ENCODE peak calls at places on chromosomes 16 and 17, in four cellular contexts. One of them, this sample, is unnamed. For H3K36me3, the result is how much of the 10 kb centered on the place peaks cover.

GRCh38 chr17:13704333-13704732 is 102.6 kb upstream of the HS3ST3A1 start:
- DNase-seq in esophagus squamous epithelium: no peak
- DNase-seq in gastrocnemius medialis: no peak
- DNase-seq in Caco-2: no peak
- DNase-seq in this sample: peak

GRCh38 chr17:13410874-13411273 is 190.9 kb downstream of the HS3ST3A1 start:
- DNase-seq in esophagus squamous epithelium: no peak
- DNase-seq in gastrocnemius medialis: no peak
- DNase-seq in Caco-2: no peak
- DNase-seq in this sample: peak

GRCh38 chr17:14871921-14872320 is 393.2 kb downstream of the PMP22 start:
- DNase-seq in esophagus squamous epithelium: no peak
- DNase-seq in gastrocnemius medialis: no peak
- DNase-seq in Caco-2: no peak
- DNase-seq in this sample: peak

GRCh38 chr16:2159052-2159838 is 3.7 kb downstream of the TRAF7 start:
- DNase-seq in esophagus squamous epithelium: no peak
- DNase-seq in gastrocnemius medialis: no peak
- DNase-seq in Caco-2: no peak
- DNase-seq in this sample: no peak

GRCh38 chr17:48613862-48614694 is 1.0 kb downstream of the HOXB8 start:
- DNase-seq in esophagus squamous epithelium: no peak
- DNase-seq in gastrocnemius medialis: no peak
- DNase-seq in Caco-2: no peak
- DNase-seq in this sample: no peak

GRCh38 chr16:48383877-48384304 is 1.3 kb downstream of the SIAH1 start:
- DNase-seq in esophagus squamous epithelium: no peak
- DNase-seq in gastrocnemius medialis: no peak
- DNase-seq in Caco-2: no peak
- DNase-seq in this sample: peak

GRCh38 chr17:14198013-14198412 is 38.6 kb downstream of the CDRT15 start:
- DNase-seq in esophagus squamous epithelium: no peak
- DNase-seq in gastrocnemius medialis: no peak
- DNase-seq in Caco-2: peak
- DNase-seq in this sample: no peak

GRCh38 chr16:28193530-28194423 is 18.0 kb downstream of the XPO6 start:
- DNase-seq in esophagus squamous epithelium: no peak
- DNase-seq in gastrocnemius medialis: no peak
- DNase-seq in Caco-2: peak
- DNase-seq in this sample: peak

GRCh38 chr16:15672514-15673167 is 22.6 kb downstream of the NDE1 start:
- DNase-seq in esophagus squamous epithelium: peak
- DNase-seq in gastrocnemius medialis: peak
- DNase-seq in Caco-2: no peak
- DNase-seq in this sample: peak

GRCh38 chr16:2514333-2515179 is 804 bp downstream of the ATP6V0C start:
- DNase-seq in esophagus squamous epithelium: no peak
- DNase-seq in gastrocnemius medialis: no peak
- DNase-seq in Caco-2: no peak
- DNase-seq in this sample: no peak

GRCh38 chr17:29645516-29646051 is 22.9 kb upstream of the CORO6 start:
- DNase-seq in esophagus squamous epithelium: no peak
- DNase-seq in gastrocnemius medialis: peak
- DNase-seq in Caco-2: no peak
- DNase-seq in this sample: peak

GRCh38 chr17:47989159-47989558 is 18.2 kb downstream of the CDK5RAP3 start:
- DNase-seq in esophagus squamous epithelium: no peak
- DNase-seq in gastrocnemius medialis: no peak
- DNase-seq in Caco-2: no peak
- DNase-seq in this sample: no peak

GRCh38 chr17:14737984-14738651 is 437.2 kb downstream of the HS3ST3B1 start:
- DNase-seq in esophagus squamous epithelium: peak
- DNase-seq in gastrocnemius medialis: peak
- DNase-seq in Caco-2: peak
- DNase-seq in this sample: peak

GRCh38 chr16:87541004-87541881 is 48.4 kb upstream of the ZCCHC14 start:
- DNase-seq in esophagus squamous epithelium: no peak
- DNase-seq in gastrocnemius medialis: no peak
- DNase-seq in Caco-2: no peak
- DNase-seq in this sample: peak

GRCh38 chr16:75931043-75931442 is 204.8 kb upstream of the CPHXL start:
- DNase-seq in esophagus squamous epithelium: no peak
- DNase-seq in gastrocnemius medialis: no peak
- DNase-seq in Caco-2: no peak
- DNase-seq in this sample: peak

GRCh38 chr17:38637951-38638350 is 32.2 kb upstream of the SRCIN1 start:
- DNase-seq in esophagus squamous epithelium: no peak
- DNase-seq in gastrocnemius medialis: no peak
- DNase-seq in Caco-2: no peak
- DNase-seq in this sample: no peak

GRCh38 chr16:24010440-24011089 is 174.8 kb downstream of the PRKCB start:
- DNase-seq in esophagus squamous epithelium: peak
- DNase-seq in gastrocnemius medialis: peak
- DNase-seq in Caco-2: peak
- DNase-seq in this sample: peak

GRCh38 chr17:33858682-33859081 is 396.4 kb upstream of the CCL2 start:
- DNase-seq in esophagus squamous epithelium: no peak
- DNase-seq in gastrocnemius medialis: no peak
- DNase-seq in Caco-2: no peak
- DNase-seq in this sample: no peak

GRCh38 chr17:17672453-17673368 is 8.5 kb upstream of the RAI1 start:
- DNase-seq in esophagus squamous epithelium: no peak
- DNase-seq in gastrocnemius medialis: no peak
- DNase-seq in Caco-2: no peak
- DNase-seq in this sample: no peak

GRCh38 chr17:80347948-80348351 is 67.0 kb upstream of the ENDOV start:
- DNase-seq in esophagus squamous epithelium: no peak
- DNase-seq in gastrocnemius medialis: no peak
- DNase-seq in Caco-2: no peak
- DNase-seq in this sample: no peak

GRCh38 chr17:40935624-40936023 is 1.8 kb downstream of the KRT23 start:
- DNase-seq in esophagus squamous epithelium: no peak
- DNase-seq in gastrocnemius medialis: no peak
- DNase-seq in Caco-2: no peak
- DNase-seq in this sample: no peak

GRCh38 chr17:74430706-74431567 is 951 bp upstream of the GPRC5C start:
- DNase-seq in esophagus squamous epithelium: no peak
- DNase-seq in gastrocnemius medialis: peak
- DNase-seq in Caco-2: peak
- DNase-seq in this sample: peak

GRCh38 chr17:1186214-1186820 is 6.5 kb upstream of the ABR start:
- DNase-seq in esophagus squamous epithelium: no peak
- DNase-seq in gastrocnemius medialis: no peak
- DNase-seq in Caco-2: no peak
- DNase-seq in this sample: peak

GRCh38 chr17:69363488-69364210 is 36.7 kb upstream of the ABCA5 start:
- DNase-seq in esophagus squamous epithelium: no peak
- DNase-seq in gastrocnemius medialis: no peak
- DNase-seq in Caco-2: no peak
- DNase-seq in this sample: peak

GRCh38 chr16:5032748-5033167 is 977 bp downstream of the NAGPA start:
- DNase-seq in esophagus squamous epithelium: no peak
- DNase-seq in gastrocnemius medialis: no peak
- DNase-seq in Caco-2: no peak
- DNase-seq in this sample: no peak

GRCh38 chr17:42979511-42980273 is at the start of gene PTGES3L:
- DNase-seq in esophagus squamous epithelium: no peak
- DNase-seq in gastrocnemius medialis: peak
- DNase-seq in Caco-2: peak
- DNase-seq in this sample: no peak

GRCh38 chr17:15350777-15351486 is 9.5 kb upstream of the TEKT3 start:
- DNase-seq in esophagus squamous epithelium: no peak
- DNase-seq in gastrocnemius medialis: no peak
- DNase-seq in Caco-2: no peak
- DNase-seq in this sample: no peak

GRCh38 chr16:66298006-66298405 is 68.5 kb upstream of the CDH5 start:
- DNase-seq in esophagus squamous epithelium: no peak
- DNase-seq in gastrocnemius medialis: no peak
- DNase-seq in Caco-2: peak
- DNase-seq in this sample: no peak

GRCh38 chr16:67284699-67285646 is 5.6 kb downstream of the PLEKHG4 start:
- DNase-seq in esophagus squamous epithelium: no peak
- DNase-seq in gastrocnemius medialis: peak
- DNase-seq in Caco-2: no peak
- DNase-seq in this sample: peak

GRCh38 chr17:46136820-46137219 is 56.4 kb downstream of the KANSL1 start:
- DNase-seq in esophagus squamous epithelium: no peak
- DNase-seq in gastrocnemius medialis: no peak
- DNase-seq in Caco-2: no peak
- DNase-seq in this sample: no peak

GRCh38 chr17:59840329-59840907 is 52.3 kb downstream of the TUBD1 start:
- DNase-seq in esophagus squamous epithelium: no peak
- DNase-seq in gastrocnemius medialis: no peak
- DNase-seq in Caco-2: no peak
- DNase-seq in this sample: peak

GRCh38 chr17:34892864-34893263 is 68.4 kb downstream of the CCT6B start:
- DNase-seq in esophagus squamous epithelium: no peak
- DNase-seq in gastrocnemius medialis: no peak
- DNase-seq in Caco-2: no peak
- DNase-seq in this sample: no peak

GRCh38 chr16:89345663-89346150 is 128.2 kb downstream of the ZNF778 start:
- DNase-seq in esophagus squamous epithelium: no peak
- DNase-seq in gastrocnemius medialis: no peak
- DNase-seq in Caco-2: peak
- DNase-seq in this sample: peak

GRCh38 chr16:60091076-60091475 is 1357.0 kb upstream of the GOT2 start:
- DNase-seq in esophagus squamous epithelium: no peak
- DNase-seq in gastrocnemius medialis: no peak
- DNase-seq in Caco-2: no peak
- DNase-seq in this sample: no peak

GRCh38 chr16:61677776-61678175 is 358.5 kb downstream of the CDH8 start:
- DNase-seq in esophagus squamous epithelium: no peak
- DNase-seq in gastrocnemius medialis: no peak
- DNase-seq in Caco-2: no peak
- DNase-seq in this sample: no peak

GRCh38 chr17:63645775-63646491 is 23.7 kb downstream of the MAP3K3 start:
- DNase-seq in esophagus squamous epithelium: no peak
- DNase-seq in gastrocnemius medialis: no peak
- DNase-seq in Caco-2: no peak
- DNase-seq in this sample: peak

GRCh38 chr16:88379694-88380040 is 3.1 kb upstream of the ZNF469 start:
- DNase-seq in esophagus squamous epithelium: no peak
- DNase-seq in gastrocnemius medialis: no peak
- DNase-seq in Caco-2: no peak
- DNase-seq in this sample: no peak

GRCh38 chr16:49441366-49441780 is 67.8 kb downstream of the C16orf78 start:
- DNase-seq in esophagus squamous epithelium: no peak
- DNase-seq in gastrocnemius medialis: no peak
- DNase-seq in Caco-2: peak
- DNase-seq in this sample: no peak

GRCh38 chr17:76382803-76383644 is 1.4 kb upstream of the SPHK1 start:
- DNase-seq in esophagus squamous epithelium: no peak
- DNase-seq in gastrocnemius medialis: no peak
- DNase-seq in Caco-2: no peak
- DNase-seq in this sample: peak
- H3K4me3 ChIP-seq in esophagus squamous epithelium: peak
- H3K4me3 ChIP-seq in gastrocnemius medialis: peak
- H3K4me3 ChIP-seq in Caco-2: peak
- H3K4me3 ChIP-seq in this sample: peak

GRCh38 chr16:55623640-55624039 is 32.1 kb upstream of the SLC6A2 start:
- DNase-seq in esophagus squamous epithelium: no peak
- DNase-seq in gastrocnemius medialis: no peak
- DNase-seq in Caco-2: no peak
- DNase-seq in this sample: no peak
- TF ChIP-seq CTCF in esophagus squamous epithelium: no peak
- TF ChIP-seq CTCF in gastrocnemius medialis: no peak
- TF ChIP-seq CTCF in Caco-2: no peak
- TF ChIP-seq CTCF in this sample: no peak

GRCh38 chr17:77599699-77600098 is 358.8 kb upstream of the TNRC6C start:
- DNase-seq in esophagus squamous epithelium: no peak
- DNase-seq in gastrocnemius medialis: no peak
- DNase-seq in Caco-2: no peak
- DNase-seq in this sample: no peak
- H3K36me3 ChIP-seq in esophagus squamous epithelium: under half
- H3K36me3 ChIP-seq in gastrocnemius medialis: under half
- H3K36me3 ChIP-seq in Caco-2: under half
- H3K36me3 ChIP-seq in this sample: under half

DNA sequence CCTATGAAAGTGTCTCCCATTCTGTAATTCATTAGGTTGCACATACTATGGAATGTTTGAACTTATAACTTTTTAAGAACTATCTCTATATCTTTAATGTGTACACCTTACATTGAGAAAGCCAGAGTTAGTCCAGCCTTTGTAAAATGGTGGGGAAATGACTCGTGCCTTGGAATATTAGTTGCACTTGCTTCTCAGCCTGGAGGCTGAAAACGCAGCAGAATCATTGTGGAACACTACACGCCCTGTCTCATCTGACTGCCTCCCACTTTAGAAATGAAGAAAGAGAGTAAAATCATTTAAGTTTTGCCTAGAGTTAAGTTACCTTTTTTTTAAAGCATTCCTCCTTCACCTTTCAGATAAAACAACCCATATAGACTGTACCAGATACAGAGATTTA is 90.7 kb upstream of the WSB1 start:
- DNase-seq in esophagus squamous epithelium: no peak
- DNase-seq in gastrocnemius medialis: no peak
- DNase-seq in Caco-2: no peak
- DNase-seq in this sample: peak
- H3K4me3 ChIP-seq in esophagus squamous epithelium: no peak
- H3K4me3 ChIP-seq in gastrocnemius medialis: no peak
- H3K4me3 ChIP-seq in Caco-2: no peak
- H3K4me3 ChIP-seq in this sample: no peak

This sample was measured in bronchial epithelial cell.